ENCODE peak calls at places on chromosomes 13 and 19, in six cellular contexts. D, Z, I, C, S and J are unnamed samples.

GRCh38 chr13:105338773-105339172 is 1196.7 kb downstream of the EFNB2 start:
- DNase-seq in Z (no peak), D (no peak), S (no peak), I (no peak), C (no peak), J (no peak)

GRCh38 chr13:27744861-27745260 is 47.4 kb upstream of the GSX1 start:
- DNase-seq in C (no peak), S (no peak), D (no peak), Z (no peak), I (no peak), J (no peak)

GRCh38 chr19:16303755-16304154 is 20.9 kb upstream of the KLF2 start:
- DNase-seq in D (no peak), S (no peak), I (no peak), C (no peak), Z (no peak), J (no peak)

GRCh38 chr19:50281491-50281890 is 47.7 kb downstream of the KCNC3 start:
- DNase-seq in C (no peak), Z (no peak), S (no peak), I (no peak), D (no peak), J (no peak)

GRCh38 chr13:38685974-38686571 is 804 bp upstream of the FREM2 start:
- DNase-seq in C (no peak), D (no peak), I (peak), S (no peak), Z (peak), J (no peak)

GRCh38 chr13:108176685-108177274 is 38.6 kb downstream of the LIG4 start:
- DNase-seq in C (peak), S (peak), Z (peak), I (peak), D (peak), J (no peak)

GRCh38 chr19:32720216-32720935 is 809 bp downstream of the TDRD12 start:
- DNase-seq in D (no peak), I (no peak), Z (no peak), C (no peak), S (no peak), J (no peak)

GRCh38 chr19:18049390-18049789 is 37.3 kb downstream of the IL12RB1 start:
- DNase-seq in Z (peak), I (no peak), C (peak), S (peak), D (no peak), J (peak)

GRCh38 chr13:26872444-26873173 is 112.0 kb upstream of the GPR12 start:
- DNase-seq in Z (peak), C (peak), I (peak), S (peak), D (peak), J (no peak)

GRCh38 chr19:18157465-18158063 is 4.6 kb downstream of the PIK3R2 start:
- DNase-seq in D (no peak), S (no peak), C (no peak), Z (no peak), I (no peak), J (no peak)

GRCh38 chr13:36841411-36841810 is 22.4 kb downstream of the RFXAP start:
- DNase-seq in Z (peak), I (no peak), C (peak), D (no peak), S (no peak), J (no peak)

GRCh38 chr19:9751449-9751848 is 17.1 kb downstream of the ZNF846 start:
- DNase-seq in I (no peak), S (no peak), D (no peak), C (no peak), Z (no peak), J (no peak)

GRCh38 chr13:98445340-98446233 is 131.3 kb downstream of the STK24 start:
- DNase-seq in I (peak), S (peak), Z (peak), D (peak), C (peak), J (peak)

GRCh38 chr19:1239420-1239795 is 1.6 kb upstream of the CBARP start:
- DNase-seq in I (no peak), S (no peak), Z (no peak), C (no peak), D (no peak), J (no peak)

GRCh38 chr13:57629821-57630235 is 1.7 kb upstream of the PCDH17 start:
- DNase-seq in S (peak), C (peak), D (no peak), I (no peak), Z (peak), J (peak)

GRCh38 chr19:12991296-12991695 is 4.0 kb upstream of the NFIX start:
- DNase-seq in Z (no peak), I (no peak), C (no peak), D (no peak), S (no peak), J (no peak)

GRCh38 chr13:112722433-112723250 is 32.8 kb downstream of the ATP11A start:
- DNase-seq in S (peak), Z (peak), C (peak), I (peak), D (no peak), J (no peak)

GRCh38 chr19:1863308-1863637 is at the start of gene KLF16:
- DNase-seq in D (no peak), S (no peak), I (no peak), C (no peak), Z (no peak), J (no peak)

GRCh38 chr13:72662548-72662947 is 64.9 kb downstream of the MZT1 start:
- DNase-seq in Z (no peak), D (no peak), I (no peak), C (no peak), S (no peak), J (no peak)

GRCh38 chr13:89565711-89566110 is 1781.8 kb upstream of the MIR17HG start:
- DNase-seq in I (no peak), S (no peak), Z (no peak), D (no peak), C (no peak), J (no peak)

GRCh38 chr13:99062593-99062992 is 84.7 kb upstream of the DOCK9 start:
- DNase-seq in I (no peak), C (peak), S (peak), Z (peak), D (no peak), J (no peak)

GRCh38 chr19:35211545-35212230 is 16.9 kb downstream of the FAM187B start:
- DNase-seq in Z (no peak), S (no peak), D (no peak), C (no peak), I (no peak), J (peak)

GRCh38 chr13:29819157-29819556 is 31.3 kb downstream of the UBL3 start:
- DNase-seq in C (no peak), Z (no peak), I (no peak), D (no peak), S (no peak), J (no peak)

GRCh38 chr13:28117689-28118377 is 17.5 kb upstream of the FLT3 start:
- DNase-seq in S (no peak), C (peak), I (peak), Z (peak), D (no peak), J (peak)

GRCh38 chr19:55206664-55207500 is 2.4 kb downstream of the PTPRH start:
- DNase-seq in S (peak), I (peak), C (peak), Z (peak), D (peak), J (peak)

GRCh38 chr13:103859952-103860351 is 793.7 kb upstream of the SLC10A2 start:
- DNase-seq in S (no peak), Z (no peak), D (no peak), I (no peak), C (no peak), J (no peak)

GRCh38 chr13:62320129-62320724 is 904.6 kb upstream of the PCDH20 start:
- DNase-seq in Z (peak), D (no peak), I (peak), C (peak), S (peak), J (no peak)